ENCODE peak calls at places on chromosomes 12 and 14, in seven cellular contexts. B, C, P, Q, I, T and S are unnamed samples.

GRCh38 chr12:34335819-34336262 is 313.5 kb downstream of the ALG10 start:
- DNase-seq in B (no peak), C (no peak), P (no peak), Q (peak), I (no peak), T (no peak), S (no peak)

GRCh38 chr12:79886917-79887519 is 47.9 kb downstream of the PPP1R12A start:
- DNase-seq in B (no peak), C (no peak), P (peak), Q (peak), I (no peak), T (peak), S (peak)

GRCh38 chr14:32896979-32897723 is 41.5 kb upstream of the NPAS3 start:
- DNase-seq in B (no peak), C (no peak), P (peak), Q (no peak), I (no peak), T (peak), S (peak)

GRCh38 chr12:130879781-130880389 is 8.0 kb downstream of the RAN start:
- DNase-seq in B (no peak), C (no peak), P (no peak), Q (no peak), I (no peak), T (no peak), S (no peak)

GRCh38 chr12:32671930-32672785 is 6.9 kb upstream of the DNM1L start:
- DNase-seq in B (peak), C (no peak), P (peak), Q (peak), I (no peak), T (peak), S (peak)

GRCh38 chr12:8996682-8997405 is 7.5 kb downstream of the KLRG1 start:
- DNase-seq in B (no peak), C (no peak), P (peak), Q (no peak), I (no peak), T (peak), S (peak)

GRCh38 chr12:49687941-49688340 is 19.3 kb downstream of the FMNL3 start:
- DNase-seq in B (no peak), C (no peak), P (no peak), Q (no peak), I (no peak), T (no peak), S (no peak)

GRCh38 chr12:52211716-52212585 is 20.1 kb upstream of the KRT80 start:
- DNase-seq in B (no peak), C (no peak), P (no peak), Q (no peak), I (peak), T (no peak), S (no peak)

GRCh38 chr14:100158566-100159106 is 809 bp downstream of the DEGS2 start:
- DNase-seq in B (no peak), C (no peak), P (no peak), Q (no peak), I (no peak), T (no peak), S (no peak)
- H3K4me3 ChIP-seq in B (no peak), C (peak), P (no peak), Q (peak), I (no peak), T (no peak), S (no peak)

DNA sequence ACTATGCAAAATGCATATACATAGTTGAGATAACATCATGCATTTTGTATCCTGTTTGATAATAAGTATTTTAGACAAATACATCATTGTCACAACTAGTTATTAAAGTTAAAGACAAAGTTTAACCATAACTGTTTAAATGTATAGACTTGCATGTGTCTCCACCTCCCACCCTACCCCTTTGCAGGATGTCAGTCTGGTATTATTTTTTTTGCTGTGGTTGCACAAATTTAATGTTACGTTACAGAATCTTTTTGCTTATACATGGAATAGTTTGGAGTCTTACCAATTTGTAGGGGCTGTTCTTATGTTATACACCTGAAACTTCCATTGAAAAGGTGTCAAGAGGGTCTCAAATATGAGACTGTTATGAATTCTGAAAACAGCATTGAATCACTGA is 5.6 kb downstream of the CHST11 start:
- DNase-seq in B (no peak), C (no peak), P (no peak), Q (no peak), I (no peak), T (no peak), S (no peak)
- H3K4me3 ChIP-seq in B (no peak), C (no peak), P (no peak), Q (no peak), I (no peak), T (no peak), S (no peak)

DNA sequence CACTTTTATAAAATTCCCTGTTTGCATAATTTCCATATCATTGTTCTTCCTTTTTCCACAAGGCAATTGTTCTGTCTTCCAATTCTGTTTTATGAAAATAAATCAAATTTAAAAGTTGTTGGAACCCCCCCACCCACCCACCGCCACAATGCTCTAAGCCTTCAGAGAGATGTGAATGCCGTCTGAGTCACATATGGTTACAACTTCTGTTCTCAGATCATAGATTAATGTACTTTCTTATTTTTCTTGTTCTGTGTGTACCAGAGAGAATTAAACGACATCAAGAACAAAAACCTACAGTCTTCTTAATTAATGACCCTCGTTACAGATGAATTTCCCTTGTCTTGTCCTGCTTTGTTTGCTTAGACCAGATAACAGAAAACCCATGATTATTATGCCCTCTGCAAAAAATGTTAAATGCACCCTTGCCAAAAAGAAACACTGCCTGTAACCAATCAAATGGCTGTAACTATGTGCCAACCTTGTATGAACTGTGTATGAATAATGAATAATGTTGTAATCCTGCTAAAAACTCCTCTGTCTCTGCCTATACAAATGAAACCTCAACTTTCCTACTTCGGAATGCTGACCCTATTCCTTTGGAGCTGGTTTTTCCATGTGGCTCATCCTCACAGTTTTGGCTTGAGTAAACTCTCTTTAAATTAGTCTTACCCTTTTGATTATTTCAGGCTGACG is 14.0 kb downstream of the OR6S1 start:
- DNase-seq in B (no peak), C (no peak), P (peak), Q (no peak), I (no peak), T (no peak), S (no peak)
- H3K4me3 ChIP-seq in B (no peak), C (no peak), P (no peak), Q (no peak), I (no peak), T (no peak), S (no peak)

GRCh38 chr12:104459556-104459909 is 2.8 kb downstream of the CHST11 start:
- DNase-seq in B (no peak), C (no peak), P (no peak), Q (no peak), I (no peak), T (no peak), S (no peak)

GRCh38 chr12:104458645-104459555 is 2.2 kb downstream of the CHST11 start:
- DNase-seq in B (no peak), C (no peak), P (peak), Q (no peak), I (peak), T (no peak), S (no peak)

GRCh38 chr12:104460973-104461693 is 4.4 kb downstream of the CHST11 start:
- DNase-seq in B (no peak), C (no peak), P (no peak), Q (no peak), I (no peak), T (no peak), S (no peak)

GRCh38 chr12:104457746-104458644 is 1.2 kb downstream of the CHST11 start:
- DNase-seq in B (no peak), C (peak), P (no peak), Q (peak), I (peak), T (no peak), S (no peak)

GRCh38 chr12:104460041-104460757 is 3.5 kb downstream of the CHST11 start:
- DNase-seq in B (no peak), C (no peak), P (no peak), Q (no peak), I (no peak), T (no peak), S (no peak)
- H3K4me3 ChIP-seq in B (no peak), C (peak), P (no peak), Q (no peak), I (no peak), T (no peak), S (no peak)

GRCh38 chr12:42696424-42697149 is 107.0 kb upstream of the PRICKLE1 start:
- DNase-seq in B (no peak), C (no peak), P (peak), Q (no peak), I (peak), T (peak), S (peak)
- H3K4me3 ChIP-seq in B (no peak), C (no peak), P (no peak), Q (no peak), I (no peak), T (no peak), S (no peak)

DNA sequence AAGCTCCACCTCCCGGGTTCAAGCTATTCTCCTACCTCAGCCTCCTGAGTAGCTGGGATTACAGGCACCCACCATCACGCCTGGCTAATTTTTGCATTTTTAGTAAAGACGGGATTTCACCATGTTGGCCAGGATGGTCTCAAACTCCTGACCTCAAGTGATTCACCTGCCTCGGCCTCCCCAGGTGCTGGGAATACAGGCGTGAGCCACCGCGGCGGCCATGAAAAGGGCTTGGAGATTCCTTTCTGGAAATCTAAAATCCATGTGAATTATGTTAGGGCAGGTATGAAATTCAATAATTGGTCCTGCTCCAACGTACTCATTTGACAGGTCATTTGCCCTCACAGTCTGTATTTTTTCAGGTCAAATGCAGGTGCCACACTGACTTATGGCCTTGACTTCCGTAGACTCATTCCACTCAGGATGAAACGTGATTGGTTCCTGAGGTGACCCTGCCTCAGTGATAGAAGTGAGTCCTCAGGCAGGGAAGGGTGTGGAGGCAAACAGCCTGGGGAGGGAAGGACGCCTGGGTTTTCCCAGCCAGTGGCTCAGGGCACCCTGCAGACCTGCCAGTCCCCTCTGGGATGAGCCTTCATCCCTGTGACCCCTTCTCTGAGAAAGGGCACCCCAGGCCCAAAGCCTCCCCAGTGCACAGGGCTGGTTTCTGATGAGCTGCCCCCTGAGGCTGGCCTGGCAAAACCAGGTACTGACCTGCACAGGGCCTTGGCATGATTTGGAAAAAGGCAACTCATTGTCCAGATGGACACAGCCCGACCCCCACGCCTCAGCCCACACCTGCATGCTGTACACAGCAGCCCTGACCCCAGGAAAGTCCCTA is 48.7 kb downstream of the PSMA6 start:
- DNase-seq in B (no peak), C (no peak), P (no peak), Q (no peak), I (no peak), T (no peak), S (no peak)
- H3K4me3 ChIP-seq in B (no peak), C (no peak), P (no peak), Q (peak), I (no peak), T (no peak), S (no peak)